ENCODE peak calls at places on chromosomes 5 and 9, in five cellular contexts. J, I, L, D and U are unnamed samples.

GRCh38 chr5:149578896-149579295 is 2.4 kb upstream of the ARHGEF37 start:
- DNase-seq in J (no peak), I (no peak), L (no peak), D (no peak), U (no peak)

GRCh38 chr5:20601678-20602100 is 613.7 kb upstream of the CDH18 start:
- DNase-seq in J (peak; percentile 58), I (no peak), L (no peak), D (no peak), U (no peak)

GRCh38 chr5:170896779-170897178 is 35.0 kb downstream of the RANBP17 start:
- DNase-seq in J (no peak), I (no peak), L (peak; percentile 21), D (no peak), U (no peak)

GRCh38 chr5:179777909-179778308 is 15.9 kb upstream of the LTC4S start:
- DNase-seq in J (no peak), I (no peak), L (no peak), D (no peak), U (no peak)

GRCh38 chr5:141821430-141821925 is 56.7 kb downstream of the PCDH1 start:
- DNase-seq in J (peak; percentile 19), I (no peak), L (peak; percentile 72), D (peak; percentile 82), U (peak; percentile 99)

GRCh38 chr9:114370251-114370984 is 17.4 kb downstream of the AKNA start:
- DNase-seq in J (no peak), I (no peak), L (no peak), D (no peak), U (no peak)

GRCh38 chr5:8693341-8693844 is 824.4 kb downstream of the MTRR start:
- DNase-seq in J (no peak), I (no peak), L (no peak), D (no peak), U (no peak)

GRCh38 chr5:10548418-10549122 is 15.3 kb upstream of the ANKRD33B start:
- DNase-seq in J (no peak), I (no peak), L (no peak), D (no peak), U (no peak)

GRCh38 chr9:110050925-110051355 is 157.0 kb downstream of the C9orf152 start:
- DNase-seq in J (peak; percentile 83), I (no peak), L (peak; percentile 92), D (no peak), U (peak; percentile 94)

GRCh38 chr9:16282718-16283117 is 587.8 kb downstream of the BNC2 start:
- DNase-seq in J (no peak), I (no peak), L (no peak), D (no peak), U (no peak)

GRCh38 chr9:96884443-96884842 is 30.1 kb upstream of the ZNF782 start:
- DNase-seq in J (peak; percentile 82), I (no peak), L (peak; percentile 16), D (peak; percentile 26), U (peak; percentile 98)

GRCh38 chr9:78958887-78959286 is 612.9 kb upstream of the TLE4 start:
- DNase-seq in J (no peak), I (no peak), L (no peak), D (no peak), U (no peak)

GRCh38 chr5:14582797-14583137 is 1.2 kb downstream of the OTULINL start:
- DNase-seq in J (no peak), I (no peak), L (no peak), D (no peak), U (no peak)

GRCh38 chr5:135207866-135208265 is 173.8 kb upstream of the PITX1 start:
- DNase-seq in J (no peak), I (no peak), L (no peak), D (no peak), U (no peak)

GRCh38 chr5:35046754-35047153 is 995 bp downstream of the AGXT2 start:
- DNase-seq in J (peak; percentile 90), I (no peak), L (peak; percentile 85), D (peak; percentile 74), U (peak; percentile 52)

GRCh38 chr9:134175291-134175807 is 11.0 kb upstream of the RNU6ATAC start:
- DNase-seq in J (no peak), I (no peak), L (no peak), D (no peak), U (peak; percentile 88)

GRCh38 chr5:134549714-134550113 is 24.2 kb downstream of the JADE2 start:
- DNase-seq in J (no peak), I (no peak), L (no peak), D (no peak), U (no peak)

GRCh38 chr5:115578657-115579056 is 23.6 kb downstream of the TICAM2 start:
- DNase-seq in J (no peak), I (no peak), L (no peak), D (no peak), U (no peak)

GRCh38 chr5:15421798-15422456 is 78.1 kb upstream of the FBXL7 start:
- DNase-seq in J (no peak), I (no peak), L (no peak), D (no peak), U (no peak)

GRCh38 chr5:132289097-132289496 is 5.1 kb upstream of the SLC22A4 start:
- DNase-seq in J (no peak), I (no peak), L (no peak), D (no peak), U (no peak)

GRCh38 chr5:169637085-169637855 is at the start of gene DOCK2:
- DNase-seq in J (no peak), I (peak; percentile 65), L (no peak), D (no peak), U (no peak)

GRCh38 chr9:34171753-34172535 is 6.9 kb upstream of the UBAP1 start:
- DNase-seq in J (no peak), I (peak; percentile 14), L (no peak), D (no peak), U (no peak)

GRCh38 chr5:1670342-1670741 is 129.3 kb downstream of the MRPL36 start:
- DNase-seq in J (no peak), I (no peak), L (peak; percentile 16), D (no peak), U (no peak)

GRCh38 chr9:23322392-23322791 is 503.6 kb downstream of the ELAVL2 start:
- DNase-seq in J (no peak), I (no peak), L (no peak), D (no peak), U (peak; percentile 1)

GRCh38 chr5:78533356-78533755 is 115.2 kb downstream of the LHFPL2 start:
- DNase-seq in J (no peak), I (no peak), L (no peak), D (no peak), U (no peak)

GRCh38 chr5:168660691-168661090 is 81.5 kb upstream of the PANK3 start:
- DNase-seq in J (no peak), I (no peak), L (no peak), D (no peak), U (no peak)

GRCh38 chr9:75148551-75148950 is 60.2 kb downstream of the OSTF1 start:
- DNase-seq in J (peak; percentile 7), I (no peak), L (peak; percentile 59), D (peak; percentile 41), U (no peak)

GRCh38 chr9:131562032-131562959 is 17.0 kb downstream of the PRRT1B start:
- DNase-seq in J (no peak), I (no peak), L (no peak), D (no peak), U (peak; percentile 74)

GRCh38 chr9:127036437-127036836 is 86.0 kb downstream of the ANGPTL2 start:
- DNase-seq in J (no peak), I (no peak), L (no peak), D (no peak), U (no peak)

GRCh38 chr5:23139338-23140171 is 286.4 kb upstream of the CDH12 start:
- DNase-seq in J (no peak), I (no peak), L (no peak), D (no peak), U (peak; percentile 23)

GRCh38 chr5:150244209-150244608 is 45.4 kb downstream of the CAMK2A start:
- DNase-seq in J (no peak), I (no peak), L (no peak), D (no peak), U (no peak)